ENCODE peak calls at places on chromosomes 16 and 17, in six cellular contexts. One of them, this sample, is unnamed.
A peak's percentile ranks its signal among the peaks of the same experiment; 100 is the strongest.

GRCh38 chr16:80744856-80745255 is 59.5 kb downstream of the CDYL2 start:
- DNase-seq in H9: no peak
- DNase-seq in IMR-90: no peak
- DNase-seq in GM12878: no peak
- DNase-seq in HCT116: no peak
- DNase-seq in neural progenitor cell: no peak
- DNase-seq in this sample: no peak

GRCh38 chr17:45687594-45687993 is 96.5 kb upstream of the CRHR1 start:
- DNase-seq in H9: no peak
- DNase-seq in IMR-90: no peak
- DNase-seq in GM12878: no peak
- DNase-seq in HCT116: no peak
- DNase-seq in neural progenitor cell: no peak
- DNase-seq in this sample: no peak

GRCh38 chr17:8447816-8448215 is 12.1 kb downstream of the NDEL1 start:
- DNase-seq in H9: peak; percentile 78
- DNase-seq in IMR-90: no peak
- DNase-seq in GM12878: no peak
- DNase-seq in HCT116: no peak
- DNase-seq in neural progenitor cell: peak; percentile 10
- DNase-seq in this sample: no peak

GRCh38 chr16:47492428-47493357 is 31.6 kb downstream of the PHKB start:
- DNase-seq in H9: no peak
- DNase-seq in IMR-90: peak; percentile 23
- DNase-seq in GM12878: peak; percentile 76
- DNase-seq in HCT116: no peak
- DNase-seq in neural progenitor cell: no peak
- DNase-seq in this sample: no peak

GRCh38 chr17:39230361-39230760 is 4.6 kb upstream of the STAC2 start:
- DNase-seq in H9: no peak
- DNase-seq in IMR-90: no peak
- DNase-seq in GM12878: no peak
- DNase-seq in HCT116: no peak
- DNase-seq in neural progenitor cell: no peak
- DNase-seq in this sample: no peak

GRCh38 chr16:27455700-27456099 is 53.7 kb downstream of the IL21R start:
- DNase-seq in H9: no peak
- DNase-seq in IMR-90: no peak
- DNase-seq in GM12878: no peak
- DNase-seq in HCT116: no peak
- DNase-seq in neural progenitor cell: no peak
- DNase-seq in this sample: no peak

GRCh38 chr17:77140878-77141767 is at the start of gene SEC14L1:
- DNase-seq in H9: peak; percentile 86
- DNase-seq in IMR-90: no peak
- DNase-seq in GM12878: no peak
- DNase-seq in HCT116: no peak
- DNase-seq in neural progenitor cell: peak; percentile 79
- DNase-seq in this sample: peak; percentile 66

GRCh38 chr17:38579934-38580333 is 25.8 kb downstream of the SRCIN1 start:
- DNase-seq in H9: peak; percentile 89
- DNase-seq in IMR-90: peak; percentile 13
- DNase-seq in GM12878: no peak
- DNase-seq in HCT116: no peak
- DNase-seq in neural progenitor cell: peak; percentile 67
- DNase-seq in this sample: peak; percentile 26

GRCh38 chr17:15999974-16000827 is 577 bp downstream of the TTC19 start:
- DNase-seq in H9: no peak
- DNase-seq in IMR-90: peak; percentile 22
- DNase-seq in GM12878: no peak
- DNase-seq in HCT116: no peak
- DNase-seq in neural progenitor cell: peak; percentile 84
- DNase-seq in this sample: no peak

GRCh38 chr16:287298-287811 is 4.4 kb downstream of the PDIA2 start:
- DNase-seq in H9: no peak
- DNase-seq in IMR-90: no peak
- DNase-seq in GM12878: no peak
- DNase-seq in HCT116: no peak
- DNase-seq in neural progenitor cell: no peak
- DNase-seq in this sample: no peak

GRCh38 chr16:280991-281659 is 734 bp downstream of the ARHGDIG start:
- DNase-seq in H9: no peak
- DNase-seq in IMR-90: no peak
- DNase-seq in GM12878: no peak
- DNase-seq in HCT116: no peak
- DNase-seq in neural progenitor cell: peak; percentile 32
- DNase-seq in this sample: no peak

GRCh38 chr16:2830355-2830695 is 222 bp downstream of the ZG16B start:
- DNase-seq in H9: no peak
- DNase-seq in IMR-90: no peak
- DNase-seq in GM12878: no peak
- DNase-seq in HCT116: no peak
- DNase-seq in neural progenitor cell: no peak
- DNase-seq in this sample: no peak

GRCh38 chr17:79984045-79984840 is 51.4 kb downstream of the TBC1D16 start:
- DNase-seq in H9: no peak
- DNase-seq in IMR-90: no peak
- DNase-seq in GM12878: no peak
- DNase-seq in HCT116: no peak
- DNase-seq in neural progenitor cell: no peak
- DNase-seq in this sample: no peak

GRCh38 chr16:80034948-80035700 is 434.6 kb upstream of the MAF start:
- DNase-seq in H9: no peak
- DNase-seq in IMR-90: no peak
- DNase-seq in GM12878: no peak
- DNase-seq in HCT116: no peak
- DNase-seq in neural progenitor cell: no peak
- DNase-seq in this sample: no peak

GRCh38 chr17:26731005-26731921 is 562.7 kb upstream of the WSB1 start:
- DNase-seq in H9: no peak
- DNase-seq in IMR-90: no peak
- DNase-seq in GM12878: no peak
- DNase-seq in HCT116: no peak
- DNase-seq in neural progenitor cell: no peak
- DNase-seq in this sample: no peak

GRCh38 chr17:1810450-1811103 is 19.1 kb downstream of the SMYD4 start:
- DNase-seq in H9: no peak
- DNase-seq in IMR-90: no peak
- DNase-seq in GM12878: no peak
- DNase-seq in HCT116: no peak
- DNase-seq in neural progenitor cell: no peak
- DNase-seq in this sample: no peak

GRCh38 chr17:58156839-58157803 is 8.9 kb downstream of the OR4D1 start:
- DNase-seq in H9: peak; percentile 86
- DNase-seq in IMR-90: no peak
- DNase-seq in GM12878: no peak
- DNase-seq in HCT116: no peak
- DNase-seq in neural progenitor cell: peak; percentile 77
- DNase-seq in this sample: no peak

GRCh38 chr17:559699-560378 is 154.8 kb downstream of the VPS53 start:
- DNase-seq in H9: no peak
- DNase-seq in IMR-90: peak; percentile 89
- DNase-seq in GM12878: no peak
- DNase-seq in HCT116: no peak
- DNase-seq in neural progenitor cell: no peak
- DNase-seq in this sample: no peak

GRCh38 chr16:397736-398332 is 835 bp downstream of the NME4 start:
- DNase-seq in H9: peak; percentile 92
- DNase-seq in IMR-90: peak; percentile 61
- DNase-seq in GM12878: no peak
- DNase-seq in HCT116: peak; percentile 28
- DNase-seq in neural progenitor cell: peak; percentile 91
- DNase-seq in this sample: peak; percentile 69

GRCh38 chr17:62778990-62779681 is 29.0 kb downstream of the MARCHF10 start:
- DNase-seq in H9: peak; percentile 63
- DNase-seq in IMR-90: peak; percentile 98
- DNase-seq in GM12878: no peak
- DNase-seq in HCT116: peak; percentile 88
- DNase-seq in neural progenitor cell: no peak
- DNase-seq in this sample: no peak

GRCh38 chr17:50808413-50808812 is 27.0 kb upstream of the WFIKKN2 start:
- DNase-seq in H9: no peak
- DNase-seq in IMR-90: no peak
- DNase-seq in GM12878: no peak
- DNase-seq in HCT116: no peak
- DNase-seq in neural progenitor cell: no peak
- DNase-seq in this sample: no peak

GRCh38 chr17:9522074-9522473 is 53.5 kb downstream of the STX8 start:
- DNase-seq in H9: no peak
- DNase-seq in IMR-90: peak; percentile 62
- DNase-seq in GM12878: no peak
- DNase-seq in HCT116: no peak
- DNase-seq in neural progenitor cell: peak; percentile 75
- DNase-seq in this sample: peak; percentile 45

GRCh38 chr16:72952404-72953301 is 95.3 kb downstream of the ZFHX3 start:
- DNase-seq in H9: no peak
- DNase-seq in IMR-90: peak; percentile 89
- DNase-seq in GM12878: no peak
- DNase-seq in HCT116: no peak
- DNase-seq in neural progenitor cell: no peak
- DNase-seq in this sample: no peak

GRCh38 chr16:63655846-63656245 is 1466.0 kb downstream of the CDH11 start:
- DNase-seq in H9: no peak
- DNase-seq in IMR-90: no peak
- DNase-seq in GM12878: no peak
- DNase-seq in HCT116: no peak
- DNase-seq in neural progenitor cell: peak; percentile 64
- DNase-seq in this sample: no peak

GRCh38 chr17:83136156-83136555 is 56.7 kb downstream of the METRNL start:
- DNase-seq in H9: peak; percentile 57
- DNase-seq in IMR-90: no peak
- DNase-seq in GM12878: no peak
- DNase-seq in HCT116: no peak
- DNase-seq in neural progenitor cell: no peak
- DNase-seq in this sample: no peak

GRCh38 chr16:57016301-57016700 is 26.9 kb downstream of the NLRC5 start:
- DNase-seq in H9: no peak
- DNase-seq in IMR-90: no peak
- DNase-seq in GM12878: no peak
- DNase-seq in HCT116: no peak
- DNase-seq in neural progenitor cell: no peak
- DNase-seq in this sample: no peak

GRCh38 chr16:5925850-5926249 is 828.3 kb upstream of the EEF2KMT start:
- DNase-seq in H9: peak; percentile 58
- DNase-seq in IMR-90: no peak
- DNase-seq in GM12878: no peak
- DNase-seq in HCT116: no peak
- DNase-seq in neural progenitor cell: no peak
- DNase-seq in this sample: no peak

GRCh38 chr17:56099649-56100048 is 53.6 kb upstream of the ANKFN1 start:
- DNase-seq in H9: no peak
- DNase-seq in IMR-90: peak; percentile 8
- DNase-seq in GM12878: no peak
- DNase-seq in HCT116: no peak
- DNase-seq in neural progenitor cell: no peak
- DNase-seq in this sample: no peak

GRCh38 chr16:69350536-69351133 is 951 bp downstream of the TMED6 start:
- DNase-seq in H9: no peak
- DNase-seq in IMR-90: no peak
- DNase-seq in GM12878: no peak
- DNase-seq in HCT116: no peak
- DNase-seq in neural progenitor cell: no peak
- DNase-seq in this sample: no peak

GRCh38 chr17:82893779-82894178 is 54.0 kb upstream of the ZNF750 start:
- DNase-seq in H9: no peak
- DNase-seq in IMR-90: peak; percentile 8
- DNase-seq in GM12878: no peak
- DNase-seq in HCT116: no peak
- DNase-seq in neural progenitor cell: no peak
- DNase-seq in this sample: no peak

GRCh38 chr16:21628196-21628726 is 24.1 kb downstream of the IGSF6 start:
- DNase-seq in H9: no peak
- DNase-seq in IMR-90: no peak
- DNase-seq in GM12878: no peak
- DNase-seq in HCT116: no peak
- DNase-seq in neural progenitor cell: no peak
- DNase-seq in this sample: no peak

DNA sequence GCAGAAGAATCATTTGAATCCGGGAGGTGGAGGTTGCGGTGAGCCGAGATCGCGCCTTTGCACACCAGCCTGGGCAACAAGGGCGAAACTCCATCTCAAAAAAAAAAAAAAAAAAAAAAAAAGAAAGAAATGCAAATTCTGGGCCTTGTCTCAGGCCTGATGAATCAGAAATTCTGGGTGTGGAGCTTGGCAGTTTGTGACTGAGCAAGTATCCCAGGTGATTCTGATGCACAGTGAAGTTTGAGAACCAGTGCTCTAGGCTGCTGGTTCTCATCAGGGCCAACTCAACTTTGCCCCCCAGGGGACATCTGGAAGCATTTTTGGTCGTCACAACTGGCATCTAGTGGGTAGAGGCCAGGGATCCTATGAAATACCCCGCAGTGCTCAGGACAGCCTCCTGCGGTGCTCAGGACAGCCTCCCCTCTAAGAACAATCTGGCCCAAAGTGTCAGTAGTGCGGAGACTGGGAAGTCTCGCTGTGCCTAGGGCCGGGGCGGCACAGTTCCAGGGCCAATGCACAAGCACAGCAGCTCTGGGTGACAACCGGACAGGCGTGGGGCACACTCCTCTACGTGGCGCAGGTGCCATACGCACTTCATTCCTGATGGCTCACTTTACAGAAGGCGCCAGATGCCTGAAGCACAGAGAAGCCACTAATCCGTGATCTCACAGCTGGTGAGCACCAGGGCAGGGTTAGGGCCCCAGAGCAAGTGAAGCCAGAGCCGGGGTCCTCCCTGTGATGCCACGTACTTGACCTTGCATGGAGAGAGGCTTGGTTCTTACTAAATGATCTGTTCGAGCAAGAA is 55.8 kb downstream of the SDK2 start:
- DNase-seq in H9: no peak
- DNase-seq in IMR-90: no peak
- DNase-seq in GM12878: no peak
- DNase-seq in HCT116: no peak
- DNase-seq in neural progenitor cell: no peak
- DNase-seq in this sample: no peak
- H3K9ac ChIP-seq in H9: no peak overlapping the region
- H3K9ac ChIP-seq in IMR-90: no peak overlapping the region
- H3K9ac ChIP-seq in GM12878: no peak overlapping the region
- H3K9ac ChIP-seq in HCT116: no peak overlapping the region
- H3K9ac ChIP-seq in neural progenitor cell: no peak overlapping the region
- H3K9ac ChIP-seq in this sample: no peak overlapping the region

GRCh38 chr16:67108489-67108888 is 1.3 kb upstream of the PHAF1 start:
- DNase-seq in H9: no peak
- DNase-seq in IMR-90: no peak
- DNase-seq in GM12878: no peak
- DNase-seq in HCT116: no peak
- DNase-seq in neural progenitor cell: no peak
- DNase-seq in this sample: no peak
- H3K4me1 ChIP-seq in H9: no peaks in the 10 kb centered on the region
- H3K4me1 ChIP-seq in IMR-90: peaks cover 9% of the 10 kb centered on the region
- H3K4me1 ChIP-seq in GM12878: peaks cover 17% of the 10 kb centered on the region
- H3K4me1 ChIP-seq in HCT116: peaks cover 41% of the 10 kb centered on the region
- H3K4me1 ChIP-seq in neural progenitor cell: peaks cover 13% of the 10 kb centered on the region
- H3K4me1 ChIP-seq in this sample: peaks cover 11% of the 10 kb centered on the region

GRCh38 chr16:52193441-52193840 is 353.5 kb downstream of the TOX3 start:
- DNase-seq in H9: no peak
- DNase-seq in IMR-90: no peak
- DNase-seq in GM12878: no peak
- DNase-seq in HCT116: no peak
- DNase-seq in neural progenitor cell: no peak
- DNase-seq in this sample: no peak
- H4K20me1 ChIP-seq in H9: no peaks in the 10 kb centered on the region
- H4K20me1 ChIP-seq in IMR-90: no peaks in the 10 kb centered on the region
- H4K20me1 ChIP-seq in GM12878: no peaks in the 10 kb centered on the region
- H4K20me1 ChIP-seq in HCT116: no peaks in the 10 kb centered on the region
- H4K20me1 ChIP-seq in neural progenitor cell: no peaks in the 10 kb centered on the region
- H4K20me1 ChIP-seq in this sample: no peaks in the 10 kb centered on the region

GRCh38 chr16:88835818-88836217 is 20.9 kb downstream of the GALNS start:
- DNase-seq in H9: no peak
- DNase-seq in IMR-90: no peak
- DNase-seq in GM12878: no peak
- DNase-seq in HCT116: no peak
- DNase-seq in neural progenitor cell: no peak
- DNase-seq in this sample: no peak
- H3K9ac ChIP-seq in H9: no peak overlapping the region
- H3K9ac ChIP-seq in IMR-90: no peak overlapping the region
- H3K9ac ChIP-seq in GM12878: no peak overlapping the region
- H3K9ac ChIP-seq in HCT116: no peak overlapping the region
- H3K9ac ChIP-seq in neural progenitor cell: no peak overlapping the region
- H3K9ac ChIP-seq in this sample: no peak overlapping the region